ENCODE peak calls at places on chromosomes 12 and 14, in four cellular contexts. K is SIG-M5, J is heart right ventricle, N is glutamatergic neuron. F is an unnamed sample.

GRCh38 chr14:21999400-21999799 is 325.8 kb upstream of the OR4E1 start:
- DNase-seq in K (no peak), J (no peak), N (no peak), F (no peak)

GRCh38 chr12:106062693-106063092 is 76.1 kb downstream of the NUAK1 start:
- DNase-seq in K (no peak), J (no peak), N (no peak), F (no peak)

GRCh38 chr14:93002851-93003298 is 79.9 kb downstream of the CHGA start:
- DNase-seq in K (no peak), J (peak), N (no peak), F (no peak)

GRCh38 chr14:97713023-97713422 is 915.8 kb downstream of the VRK1 start:
- DNase-seq in K (no peak), J (no peak), N (no peak), F (no peak)

GRCh38 chr12:112275836-112276235 is 106.4 kb downstream of the HECTD4 start:
- DNase-seq in K (no peak), J (no peak), N (no peak), F (no peak)

GRCh38 chr12:13595536-13596450 is 385.6 kb downstream of the GRIN2B start:
- DNase-seq in K (no peak), J (no peak), N (no peak), F (no peak)

GRCh38 chr12:5592313-5592712 is 160.4 kb downstream of the NTF3 start:
- DNase-seq in K (no peak), J (no peak), N (no peak), F (no peak)

GRCh38 chr12:123971770-123972447 is 722 bp downstream of the CCDC92 start:
- DNase-seq in K (no peak), J (peak), N (peak), F (peak)

GRCh38 chr14:101821528-101821927 is 60.0 kb downstream of the PPP2R5C start:
- DNase-seq in K (no peak), J (no peak), N (no peak), F (no peak)